ENCODE peak calls at places on chromosome 16, in five cellular contexts. J is pancreas, W is gastrocnemius medialis, K is hepatocyte, U is uterus. Z is an unnamed sample. For H3K4me1, the result is how much of the 10 kb centered on the place peaks cover.

GRCh38 chr16:22055881-22056280 is 36.5 kb upstream of the VWA3A start:
- DNase-seq in J (no peak), W (no peak), K (no peak), U (no peak), Z (no peak)

GRCh38 chr16:53156516-53156915 is 101.7 kb downstream of the CHD9 start:
- DNase-seq in J (no peak), W (no peak), K (no peak), U (no peak), Z (no peak)

GRCh38 chr16:27254262-27254811 is 14.2 kb downstream of the NSMCE1 start:
- DNase-seq in J (no peak), W (no peak), K (no peak), U (no peak), Z (no peak)

GRCh38 chr16:86515780-86516617 is 5.7 kb downstream of the FOXF1 start:
- DNase-seq in J (no peak), W (no peak), K (no peak), U (no peak), Z (no peak)

GRCh38 chr16:4724661-4725270 is 9.3 kb downstream of the ANKS3 start:
- DNase-seq in J (no peak), W (no peak), K (no peak), U (no peak), Z (no peak)

GRCh38 chr16:66490774-66491715 is 58.9 kb downstream of the TK2 start:
- DNase-seq in J (peak), W (peak), K (no peak), U (no peak), Z (peak)

GRCh38 chr16:67169011-67169451 is 1.3 kb upstream of the NOL3 start:
- DNase-seq in J (no peak), W (no peak), K (no peak), U (no peak), Z (no peak)

GRCh38 chr16:59047114-59047513 is 313.0 kb upstream of the GOT2 start:
- DNase-seq in J (no peak), W (no peak), K (no peak), U (no peak), Z (no peak)

GRCh38 chr16:65071371-65072311 is 50.2 kb downstream of the CDH11 start:
- DNase-seq in J (no peak), W (peak), K (no peak), U (peak), Z (peak)

GRCh38 chr16:11211061-11211976 is 44.7 kb downstream of the SOCS1 start:
- DNase-seq in J (no peak), W (no peak), K (no peak), U (no peak), Z (no peak)

GRCh38 chr16:8519179-8519578 is 71.1 kb downstream of the TMEM114 start:
- DNase-seq in J (peak), W (no peak), K (peak), U (no peak), Z (no peak)

GRCh38 chr16:17476414-17477259 is 5.9 kb upstream of the XYLT1 start:
- DNase-seq in J (peak), W (no peak), K (peak), U (peak), Z (no peak)

GRCh38 chr16:12688972-12689850 is 114.5 kb downstream of the CPPED1 start:
- DNase-seq in J (no peak), W (no peak), K (no peak), U (no peak), Z (no peak)

GRCh38 chr16:87098361-87098760 is 218.8 kb downstream of the C16orf95 start:
- DNase-seq in J (peak), W (no peak), K (no peak), U (no peak), Z (no peak)

GRCh38 chr16:69513180-69513966 is 52.4 kb upstream of the NFAT5 start:
- DNase-seq in J (no peak), W (no peak), K (no peak), U (no peak), Z (no peak)

GRCh38 chr16:8641671-8642070 is 20.2 kb downstream of the METTL22 start:
- DNase-seq in J (no peak), W (no peak), K (no peak), U (no peak), Z (no peak)

GRCh38 chr16:49799172-49799571 is 56.7 kb downstream of the ZNF423 start:
- DNase-seq in J (no peak), W (no peak), K (no peak), U (no peak), Z (no peak)

GRCh38 chr16:69126221-69126620 is 6.2 kb downstream of the CHTF8 start:
- DNase-seq in J (no peak), W (no peak), K (no peak), U (no peak), Z (no peak)

GRCh38 chr16:71746442-71747046 is 22.0 kb upstream of the PHLPP2 start:
- DNase-seq in J (no peak), W (no peak), K (peak), U (no peak), Z (no peak)

GRCh38 chr16:49739381-49739780 is 116.5 kb downstream of the ZNF423 start:
- DNase-seq in J (no peak), W (no peak), K (no peak), U (no peak), Z (no peak)

GRCh38 chr16:11319529-11320146 is 25.6 kb upstream of the RMI2 start:
- DNase-seq in J (peak), W (no peak), K (no peak), U (no peak), Z (no peak)

GRCh38 chr16:3695610-3696369 is 21.5 kb downstream of the TRAP1 start:
- DNase-seq in J (peak), W (peak), K (peak), U (no peak), Z (no peak)

GRCh38 chr16:57799619-57800212 is 2.6 kb downstream of the KIFC3 start:
- DNase-seq in J (no peak), W (no peak), K (peak), U (no peak), Z (no peak)

GRCh38 chr16:25020112-25020591 is 5.0 kb upstream of the ARHGAP17 start:
- DNase-seq in J (no peak), W (no peak), K (no peak), U (no peak), Z (no peak)

GRCh38 chr16:89706446-89707260 is 5.1 kb upstream of the SPATA2L start:
- DNase-seq in J (no peak), W (no peak), K (no peak), U (no peak), Z (no peak)

GRCh38 chr16:80100846-80101451 is 439.8 kb upstream of the DYNLRB2 start:
- DNase-seq in J (no peak), W (no peak), K (no peak), U (no peak), Z (no peak)

GRCh38 chr16:89861648-89862047 is 11.7 kb upstream of the TCF25 start:
- DNase-seq in J (no peak), W (no peak), K (no peak), U (no peak), Z (no peak)

GRCh38 chr16:84091460-84091859 is 25.3 kb downstream of the MBTPS1 start:
- DNase-seq in J (no peak), W (no peak), K (no peak), U (no peak), Z (no peak)

GRCh38 chr16:86499889-86500707 is 10.2 kb upstream of the FOXF1 start:
- DNase-seq in J (no peak), W (no peak), K (no peak), U (no peak), Z (no peak)

GRCh38 chr16:70715860-70716357 is 30.1 kb upstream of the MTSS2 start:
- DNase-seq in J (no peak), W (no peak), K (peak), U (no peak), Z (no peak)

GRCh38 chr16:17334096-17334495 is 136.7 kb downstream of the XYLT1 start:
- DNase-seq in J (no peak), W (no peak), K (no peak), U (no peak), Z (peak)

GRCh38 chr16:15552507-15552906 is 90.4 kb downstream of the MARF1 start:
- DNase-seq in J (no peak), W (peak), K (no peak), U (no peak), Z (no peak)

GRCh38 chr16:10618710-10619209 is 38.4 kb upstream of the EMP2 start:
- DNase-seq in J (no peak), W (no peak), K (no peak), U (no peak), Z (no peak)

GRCh38 chr16:85151603-85152413 is 39.5 kb upstream of the CIBAR2 start:
- DNase-seq in J (peak), W (peak), K (peak), U (peak), Z (peak)

GRCh38 chr16:11138769-11139623 is 117.0 kb downstream of the SOCS1 start:
- DNase-seq in J (no peak), W (no peak), K (no peak), U (no peak), Z (no peak)

GRCh38 chr16:15427648-15428239 is 6.6 kb upstream of the BMERB1 start:
- DNase-seq in J (peak), W (peak), K (peak), U (peak), Z (peak)

GRCh38 chr16:71383054-71383773 is 24.7 kb downstream of the CALB2 start:
- DNase-seq in J (no peak), W (no peak), K (peak), U (no peak), Z (no peak)

GRCh38 chr16:67482260-67482924 is 955 bp downstream of the AGRP start:
- DNase-seq in J (no peak), W (no peak), K (no peak), U (no peak), Z (no peak)

GRCh38 chr16:75116081-75116910 is at the start of gene LDHD:
- DNase-seq in J (peak), W (peak), K (peak), U (peak), Z (peak)

DNA sequence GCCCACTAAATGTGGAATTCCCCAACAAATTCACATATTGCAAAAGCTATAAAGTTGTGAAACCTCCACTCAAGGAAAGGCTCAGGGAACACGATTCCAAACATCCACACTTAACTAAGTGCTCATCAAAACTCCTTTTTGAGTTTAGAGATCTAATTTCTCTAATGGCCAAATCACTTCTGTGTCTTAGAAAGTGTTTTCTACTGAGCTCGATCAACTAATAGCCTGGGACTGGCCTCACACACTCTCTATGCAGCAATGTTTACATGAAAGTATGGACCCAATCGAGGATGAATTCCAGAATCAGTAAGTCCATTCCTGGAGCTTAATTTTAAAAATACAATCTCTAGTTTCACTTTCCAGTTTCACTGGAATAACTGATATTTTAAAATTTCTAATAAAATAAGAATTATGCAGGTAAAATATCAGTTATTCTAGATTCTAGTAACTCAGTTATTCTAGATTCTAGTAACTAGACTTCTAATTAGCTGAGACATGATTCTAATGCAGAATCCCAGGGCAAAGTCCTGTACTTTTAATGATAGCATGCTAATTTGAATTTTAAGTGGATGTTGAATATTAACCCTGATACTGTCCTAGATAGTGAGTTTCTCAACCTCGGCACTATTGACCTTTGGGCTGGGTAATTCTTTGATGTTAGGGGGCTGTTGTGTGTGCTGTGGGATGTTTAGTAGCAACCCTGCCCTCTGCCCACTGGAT is 30.6 kb downstream of the SALL1 start:
- DNase-seq in J (no peak), W (no peak), K (peak), U (no peak), Z (no peak)
- H3K4me1 ChIP-seq in J (under half), W (under half), K (under half), U (under half), Z (under half)

DNA sequence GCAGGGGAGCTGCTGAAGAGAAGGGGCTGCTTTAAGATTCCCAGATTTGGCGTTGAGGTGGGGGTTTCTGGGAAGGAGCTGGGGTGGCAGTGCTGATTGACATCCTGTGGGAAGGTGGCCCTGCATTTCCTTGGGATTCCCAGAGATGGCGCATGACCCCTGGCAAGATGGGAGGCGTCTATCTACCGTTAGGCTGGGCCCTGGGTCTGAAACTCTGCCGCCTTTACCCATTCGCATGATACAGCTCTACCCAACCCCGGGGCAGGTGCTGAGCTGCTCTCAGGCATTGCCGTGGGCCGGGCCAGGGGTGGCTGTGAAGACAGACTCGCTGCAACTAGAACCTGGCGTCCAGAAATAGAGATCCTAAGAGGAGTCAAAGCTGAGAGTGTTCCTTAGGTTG is 9.9 kb upstream of the MVD start:
- DNase-seq in J (no peak), W (peak), K (no peak), U (no peak), Z (no peak)
- TF ChIP-seq CTCF in J (no peak), W (no peak), K (peak), U (no peak), Z (no peak)

DNA sequence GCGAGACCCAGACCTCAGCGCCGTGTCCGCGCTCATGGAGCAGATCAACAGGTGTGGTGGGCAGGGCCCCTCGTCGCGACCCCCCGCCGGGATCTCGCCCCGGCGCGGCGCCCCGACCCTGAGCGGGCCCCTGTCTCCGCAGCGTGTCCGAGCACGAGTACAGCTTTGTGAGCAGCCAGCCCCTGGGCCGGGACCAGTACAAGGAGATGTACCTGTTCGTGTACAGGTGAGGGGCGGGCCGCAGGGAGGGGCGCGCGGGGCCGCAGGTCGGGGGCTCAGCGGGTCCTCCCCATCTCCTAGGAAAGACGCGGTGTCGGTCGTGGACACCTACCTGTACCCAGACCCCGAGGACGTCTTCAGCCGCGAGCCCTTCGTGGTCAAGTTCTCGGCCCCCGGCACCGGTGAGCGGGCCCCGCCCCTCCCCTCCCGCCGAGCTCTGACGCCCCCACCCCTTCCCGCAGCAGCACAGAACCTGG is 870 bp downstream of the DNASE1L2 start:
- DNase-seq in J (no peak), W (no peak), K (no peak), U (no peak), Z (no peak)
- H3K4me3 ChIP-seq in J (peak), W (no peak), K (peak), U (no peak), Z (no peak)

GRCh38 chr16:88354229-88355092 is 28.3 kb upstream of the ZNF469 start:
- DNase-seq in J (no peak), W (no peak), K (no peak), U (no peak), Z (no peak)
- H3K4me1 ChIP-seq in J (under half), W (under half), K (under half), U (under half), Z (under half)